ENCODE peak calls at places on chromosomes 7 and 10, in six cellular contexts. One of them, this sample, is unnamed.

GRCh38 chr7:81812514-81813472 is 42.9 kb upstream of the HGF start:
- DNase-seq in stimulated activated CD4-positive, alpha-beta T cell treated with anti-CD3 and anti-CD28 coated beads, Interleukin-1b, Interleukin-23, amount 100 ng/mL, for 24 hours: no peak
- DNase-seq in HT1080: no peak
- DNase-seq in tibial artery: no peak
- DNase-seq in fibroblast of mammary gland: no peak
- DNase-seq in stimulated activated CD8-positive, alpha-beta memory T cell treated with anti-CD3 and anti-CD28 coated beads, Interleukin-4, amount 100 ng/mL, for 24 hours: no peak
- DNase-seq in this sample: no peak

GRCh38 chr10:34808789-34809745 is 6.0 kb downstream of the PARD3 start:
- DNase-seq in stimulated activated CD4-positive, alpha-beta T cell treated with anti-CD3 and anti-CD28 coated beads, Interleukin-1b, Interleukin-23, amount 100 ng/mL, for 24 hours: no peak
- DNase-seq in HT1080: no peak
- DNase-seq in tibial artery: no peak
- DNase-seq in fibroblast of mammary gland: no peak
- DNase-seq in stimulated activated CD8-positive, alpha-beta memory T cell treated with anti-CD3 and anti-CD28 coated beads, Interleukin-4, amount 100 ng/mL, for 24 hours: no peak
- DNase-seq in this sample: peak

GRCh38 chr10:122786269-122786668 is 59.4 kb downstream of the CUZD1 start:
- DNase-seq in stimulated activated CD4-positive, alpha-beta T cell treated with anti-CD3 and anti-CD28 coated beads, Interleukin-1b, Interleukin-23, amount 100 ng/mL, for 24 hours: no peak
- DNase-seq in HT1080: peak
- DNase-seq in tibial artery: no peak
- DNase-seq in fibroblast of mammary gland: peak
- DNase-seq in stimulated activated CD8-positive, alpha-beta memory T cell treated with anti-CD3 and anti-CD28 coated beads, Interleukin-4, amount 100 ng/mL, for 24 hours: no peak
- DNase-seq in this sample: peak

GRCh38 chr7:138603549-138604324 is 97.4 kb downstream of the SVOPL start:
- DNase-seq in stimulated activated CD4-positive, alpha-beta T cell treated with anti-CD3 and anti-CD28 coated beads, Interleukin-1b, Interleukin-23, amount 100 ng/mL, for 24 hours: no peak
- DNase-seq in HT1080: peak
- DNase-seq in tibial artery: no peak
- DNase-seq in fibroblast of mammary gland: peak
- DNase-seq in stimulated activated CD8-positive, alpha-beta memory T cell treated with anti-CD3 and anti-CD28 coated beads, Interleukin-4, amount 100 ng/mL, for 24 hours: no peak
- DNase-seq in this sample: no peak

GRCh38 chr7:147894271-147894670 is 696.3 kb upstream of the C7orf33 start:
- DNase-seq in stimulated activated CD4-positive, alpha-beta T cell treated with anti-CD3 and anti-CD28 coated beads, Interleukin-1b, Interleukin-23, amount 100 ng/mL, for 24 hours: no peak
- DNase-seq in HT1080: no peak
- DNase-seq in tibial artery: no peak
- DNase-seq in fibroblast of mammary gland: no peak
- DNase-seq in stimulated activated CD8-positive, alpha-beta memory T cell treated with anti-CD3 and anti-CD28 coated beads, Interleukin-4, amount 100 ng/mL, for 24 hours: no peak
- DNase-seq in this sample: no peak

GRCh38 chr10:44863344-44864041 is 47.6 kb upstream of the TMEM72 start:
- DNase-seq in stimulated activated CD4-positive, alpha-beta T cell treated with anti-CD3 and anti-CD28 coated beads, Interleukin-1b, Interleukin-23, amount 100 ng/mL, for 24 hours: no peak
- DNase-seq in HT1080: no peak
- DNase-seq in tibial artery: no peak
- DNase-seq in fibroblast of mammary gland: peak
- DNase-seq in stimulated activated CD8-positive, alpha-beta memory T cell treated with anti-CD3 and anti-CD28 coated beads, Interleukin-4, amount 100 ng/mL, for 24 hours: no peak
- DNase-seq in this sample: peak

GRCh38 chr7:26853788-26854393 is 10.5 kb downstream of the SKAP2 start:
- DNase-seq in stimulated activated CD4-positive, alpha-beta T cell treated with anti-CD3 and anti-CD28 coated beads, Interleukin-1b, Interleukin-23, amount 100 ng/mL, for 24 hours: no peak
- DNase-seq in HT1080: peak
- DNase-seq in tibial artery: no peak
- DNase-seq in fibroblast of mammary gland: peak
- DNase-seq in stimulated activated CD8-positive, alpha-beta memory T cell treated with anti-CD3 and anti-CD28 coated beads, Interleukin-4, amount 100 ng/mL, for 24 hours: no peak
- DNase-seq in this sample: peak

GRCh38 chr10:116947838-116948529 is 57.0 kb downstream of the SHTN1 start:
- DNase-seq in stimulated activated CD4-positive, alpha-beta T cell treated with anti-CD3 and anti-CD28 coated beads, Interleukin-1b, Interleukin-23, amount 100 ng/mL, for 24 hours: no peak
- DNase-seq in HT1080: peak
- DNase-seq in tibial artery: no peak
- DNase-seq in fibroblast of mammary gland: peak
- DNase-seq in stimulated activated CD8-positive, alpha-beta memory T cell treated with anti-CD3 and anti-CD28 coated beads, Interleukin-4, amount 100 ng/mL, for 24 hours: no peak
- DNase-seq in this sample: peak

GRCh38 chr10:132575320-132576201 is 38.0 kb downstream of the INPP5A start:
- DNase-seq in stimulated activated CD4-positive, alpha-beta T cell treated with anti-CD3 and anti-CD28 coated beads, Interleukin-1b, Interleukin-23, amount 100 ng/mL, for 24 hours: no peak
- DNase-seq in HT1080: peak
- DNase-seq in tibial artery: peak
- DNase-seq in fibroblast of mammary gland: peak
- DNase-seq in stimulated activated CD8-positive, alpha-beta memory T cell treated with anti-CD3 and anti-CD28 coated beads, Interleukin-4, amount 100 ng/mL, for 24 hours: no peak
- DNase-seq in this sample: no peak

GRCh38 chr10:88071814-88072380 is 208.5 kb downstream of the PTEN start:
- DNase-seq in stimulated activated CD4-positive, alpha-beta T cell treated with anti-CD3 and anti-CD28 coated beads, Interleukin-1b, Interleukin-23, amount 100 ng/mL, for 24 hours: no peak
- DNase-seq in HT1080: no peak
- DNase-seq in tibial artery: no peak
- DNase-seq in fibroblast of mammary gland: no peak
- DNase-seq in stimulated activated CD8-positive, alpha-beta memory T cell treated with anti-CD3 and anti-CD28 coated beads, Interleukin-4, amount 100 ng/mL, for 24 hours: no peak
- DNase-seq in this sample: no peak

GRCh38 chr10:7277874-7278273 is 133.0 kb downstream of the SFMBT2 start:
- DNase-seq in stimulated activated CD4-positive, alpha-beta T cell treated with anti-CD3 and anti-CD28 coated beads, Interleukin-1b, Interleukin-23, amount 100 ng/mL, for 24 hours: no peak
- DNase-seq in HT1080: no peak
- DNase-seq in tibial artery: no peak
- DNase-seq in fibroblast of mammary gland: no peak
- DNase-seq in stimulated activated CD8-positive, alpha-beta memory T cell treated with anti-CD3 and anti-CD28 coated beads, Interleukin-4, amount 100 ng/mL, for 24 hours: no peak
- DNase-seq in this sample: no peak

GRCh38 chr7:25722856-25723255 is 429.1 kb upstream of the NFE2L3 start:
- DNase-seq in stimulated activated CD4-positive, alpha-beta T cell treated with anti-CD3 and anti-CD28 coated beads, Interleukin-1b, Interleukin-23, amount 100 ng/mL, for 24 hours: no peak
- DNase-seq in HT1080: no peak
- DNase-seq in tibial artery: no peak
- DNase-seq in fibroblast of mammary gland: no peak
- DNase-seq in stimulated activated CD8-positive, alpha-beta memory T cell treated with anti-CD3 and anti-CD28 coated beads, Interleukin-4, amount 100 ng/mL, for 24 hours: no peak
- DNase-seq in this sample: no peak

GRCh38 chr10:79349072-79349491 is 1.8 kb downstream of the PPIF start:
- DNase-seq in stimulated activated CD4-positive, alpha-beta T cell treated with anti-CD3 and anti-CD28 coated beads, Interleukin-1b, Interleukin-23, amount 100 ng/mL, for 24 hours: no peak
- DNase-seq in HT1080: no peak
- DNase-seq in tibial artery: no peak
- DNase-seq in fibroblast of mammary gland: no peak
- DNase-seq in stimulated activated CD8-positive, alpha-beta memory T cell treated with anti-CD3 and anti-CD28 coated beads, Interleukin-4, amount 100 ng/mL, for 24 hours: no peak
- DNase-seq in this sample: no peak

GRCh38 chr7:94748371-94748770 is 92.4 kb upstream of the SGCE start:
- DNase-seq in stimulated activated CD4-positive, alpha-beta T cell treated with anti-CD3 and anti-CD28 coated beads, Interleukin-1b, Interleukin-23, amount 100 ng/mL, for 24 hours: no peak
- DNase-seq in HT1080: no peak
- DNase-seq in tibial artery: no peak
- DNase-seq in fibroblast of mammary gland: no peak
- DNase-seq in stimulated activated CD8-positive, alpha-beta memory T cell treated with anti-CD3 and anti-CD28 coated beads, Interleukin-4, amount 100 ng/mL, for 24 hours: no peak
- DNase-seq in this sample: no peak

GRCh38 chr7:107914834-107915233 is 23.9 kb downstream of the DLD start:
- DNase-seq in stimulated activated CD4-positive, alpha-beta T cell treated with anti-CD3 and anti-CD28 coated beads, Interleukin-1b, Interleukin-23, amount 100 ng/mL, for 24 hours: no peak
- DNase-seq in HT1080: no peak
- DNase-seq in tibial artery: no peak
- DNase-seq in fibroblast of mammary gland: no peak
- DNase-seq in stimulated activated CD8-positive, alpha-beta memory T cell treated with anti-CD3 and anti-CD28 coated beads, Interleukin-4, amount 100 ng/mL, for 24 hours: no peak
- DNase-seq in this sample: no peak

GRCh38 chr10:124168581-124168980 is 75.2 kb upstream of the CHST15 start:
- DNase-seq in stimulated activated CD4-positive, alpha-beta T cell treated with anti-CD3 and anti-CD28 coated beads, Interleukin-1b, Interleukin-23, amount 100 ng/mL, for 24 hours: no peak
- DNase-seq in HT1080: no peak
- DNase-seq in tibial artery: no peak
- DNase-seq in fibroblast of mammary gland: no peak
- DNase-seq in stimulated activated CD8-positive, alpha-beta memory T cell treated with anti-CD3 and anti-CD28 coated beads, Interleukin-4, amount 100 ng/mL, for 24 hours: no peak
- DNase-seq in this sample: no peak

GRCh38 chr10:628386-629045 is 61.0 kb downstream of the DIP2C start:
- DNase-seq in stimulated activated CD4-positive, alpha-beta T cell treated with anti-CD3 and anti-CD28 coated beads, Interleukin-1b, Interleukin-23, amount 100 ng/mL, for 24 hours: no peak
- DNase-seq in HT1080: no peak
- DNase-seq in tibial artery: no peak
- DNase-seq in fibroblast of mammary gland: no peak
- DNase-seq in stimulated activated CD8-positive, alpha-beta memory T cell treated with anti-CD3 and anti-CD28 coated beads, Interleukin-4, amount 100 ng/mL, for 24 hours: no peak
- DNase-seq in this sample: no peak

GRCh38 chr7:102075126-102075525 is 211.5 kb upstream of the SH2B2 start:
- DNase-seq in stimulated activated CD4-positive, alpha-beta T cell treated with anti-CD3 and anti-CD28 coated beads, Interleukin-1b, Interleukin-23, amount 100 ng/mL, for 24 hours: no peak
- DNase-seq in HT1080: no peak
- DNase-seq in tibial artery: no peak
- DNase-seq in fibroblast of mammary gland: no peak
- DNase-seq in stimulated activated CD8-positive, alpha-beta memory T cell treated with anti-CD3 and anti-CD28 coated beads, Interleukin-4, amount 100 ng/mL, for 24 hours: no peak
- DNase-seq in this sample: no peak

GRCh38 chr7:29442146-29442545 is 121.5 kb upstream of the PRR15 start:
- DNase-seq in stimulated activated CD4-positive, alpha-beta T cell treated with anti-CD3 and anti-CD28 coated beads, Interleukin-1b, Interleukin-23, amount 100 ng/mL, for 24 hours: no peak
- DNase-seq in HT1080: peak
- DNase-seq in tibial artery: no peak
- DNase-seq in fibroblast of mammary gland: peak
- DNase-seq in stimulated activated CD8-positive, alpha-beta memory T cell treated with anti-CD3 and anti-CD28 coated beads, Interleukin-4, amount 100 ng/mL, for 24 hours: no peak
- DNase-seq in this sample: peak

GRCh38 chr10:88243847-88244730 is 339.0 kb downstream of the RNLS start:
- DNase-seq in stimulated activated CD4-positive, alpha-beta T cell treated with anti-CD3 and anti-CD28 coated beads, Interleukin-1b, Interleukin-23, amount 100 ng/mL, for 24 hours: no peak
- DNase-seq in HT1080: no peak
- DNase-seq in tibial artery: peak
- DNase-seq in fibroblast of mammary gland: peak
- DNase-seq in stimulated activated CD8-positive, alpha-beta memory T cell treated with anti-CD3 and anti-CD28 coated beads, Interleukin-4, amount 100 ng/mL, for 24 hours: no peak
- DNase-seq in this sample: no peak

GRCh38 chr7:137146012-137146455 is 197.5 kb downstream of the PTN start:
- DNase-seq in stimulated activated CD4-positive, alpha-beta T cell treated with anti-CD3 and anti-CD28 coated beads, Interleukin-1b, Interleukin-23, amount 100 ng/mL, for 24 hours: no peak
- DNase-seq in HT1080: peak
- DNase-seq in tibial artery: no peak
- DNase-seq in fibroblast of mammary gland: peak
- DNase-seq in stimulated activated CD8-positive, alpha-beta memory T cell treated with anti-CD3 and anti-CD28 coated beads, Interleukin-4, amount 100 ng/mL, for 24 hours: no peak
- DNase-seq in this sample: peak

GRCh38 chr7:129162732-129163131 is 18.2 kb downstream of the TSPAN33 start:
- DNase-seq in stimulated activated CD4-positive, alpha-beta T cell treated with anti-CD3 and anti-CD28 coated beads, Interleukin-1b, Interleukin-23, amount 100 ng/mL, for 24 hours: no peak
- DNase-seq in HT1080: no peak
- DNase-seq in tibial artery: no peak
- DNase-seq in fibroblast of mammary gland: no peak
- DNase-seq in stimulated activated CD8-positive, alpha-beta memory T cell treated with anti-CD3 and anti-CD28 coated beads, Interleukin-4, amount 100 ng/mL, for 24 hours: no peak
- DNase-seq in this sample: no peak

GRCh38 chr7:80498481-80499349 is 13.1 kb downstream of the GNAT3 start:
- DNase-seq in stimulated activated CD4-positive, alpha-beta T cell treated with anti-CD3 and anti-CD28 coated beads, Interleukin-1b, Interleukin-23, amount 100 ng/mL, for 24 hours: no peak
- DNase-seq in HT1080: no peak
- DNase-seq in tibial artery: no peak
- DNase-seq in fibroblast of mammary gland: peak
- DNase-seq in stimulated activated CD8-positive, alpha-beta memory T cell treated with anti-CD3 and anti-CD28 coated beads, Interleukin-4, amount 100 ng/mL, for 24 hours: no peak
- DNase-seq in this sample: peak

GRCh38 chr10:98560585-98560984 is 113.8 kb upstream of the HPS1 start:
- DNase-seq in stimulated activated CD4-positive, alpha-beta T cell treated with anti-CD3 and anti-CD28 coated beads, Interleukin-1b, Interleukin-23, amount 100 ng/mL, for 24 hours: no peak
- DNase-seq in HT1080: peak
- DNase-seq in tibial artery: no peak
- DNase-seq in fibroblast of mammary gland: no peak
- DNase-seq in stimulated activated CD8-positive, alpha-beta memory T cell treated with anti-CD3 and anti-CD28 coated beads, Interleukin-4, amount 100 ng/mL, for 24 hours: no peak
- DNase-seq in this sample: peak

GRCh38 chr7:2001601-2002442 is 230.9 kb downstream of the MAD1L1 start:
- DNase-seq in stimulated activated CD4-positive, alpha-beta T cell treated with anti-CD3 and anti-CD28 coated beads, Interleukin-1b, Interleukin-23, amount 100 ng/mL, for 24 hours: no peak
- DNase-seq in HT1080: no peak
- DNase-seq in tibial artery: no peak
- DNase-seq in fibroblast of mammary gland: no peak
- DNase-seq in stimulated activated CD8-positive, alpha-beta memory T cell treated with anti-CD3 and anti-CD28 coated beads, Interleukin-4, amount 100 ng/mL, for 24 hours: no peak
- DNase-seq in this sample: no peak

This sample was measured in GM23248.